ENCODE peak calls at places on chromosome 13, in six cellular contexts. Y, R, C, J, T and H are unnamed samples.
A peak's percentile ranks its signal among the peaks of the same experiment; 100 is the strongest.

GRCh38 chr13:24651718-24652345 is 28.4 kb upstream of the ATP12A start:
- ATAC-seq in Y (no peak), R (peak; percentile 76), C (no peak), J (no peak), T (no peak), H (no peak)

GRCh38 chr13:94346261-94347019 is 133.0 kb downstream of the DCT start:
- ATAC-seq in Y (no peak), R (no peak), C (no peak), J (no peak), T (no peak), H (no peak)

GRCh38 chr13:78660130-78660857 is 1.3 kb upstream of the OBI1 start:
- ATAC-seq in Y (peak; percentile 72), R (no peak), C (peak; percentile 72), J (no peak), T (no peak), H (no peak)

GRCh38 chr13:95480131-95480545 is 72.4 kb upstream of the CLDN10 start:
- ATAC-seq in Y (no peak), R (peak; percentile 53), C (no peak), J (no peak), T (peak; percentile 75), H (peak; percentile 64)

GRCh38 chr13:19155321-19155861 is 26.2 kb downstream of the TUBA3C start:
- ATAC-seq in Y (no peak), R (no peak), C (no peak), J (no peak), T (no peak), H (no peak)

GRCh38 chr13:77291779-77292178 is 35.1 kb downstream of the MYCBP2 start:
- ATAC-seq in Y (no peak), R (no peak), C (no peak), J (no peak), T (peak; percentile 77), H (no peak)

GRCh38 chr13:74068471-74068870 is 65.7 kb downstream of the KLF12 start:
- ATAC-seq in Y (no peak), R (no peak), C (no peak), J (no peak), T (no peak), H (no peak)

GRCh38 chr13:21894703-21895699 is 224.1 kb downstream of the FGF9 start:
- ATAC-seq in Y (no peak), R (no peak), C (no peak), J (no peak), T (no peak), H (no peak)

GRCh38 chr13:28044608-28045007 is 55.8 kb downstream of the FLT3 start:
- ATAC-seq in Y (no peak), R (no peak), C (no peak), J (no peak), T (no peak), H (no peak)

GRCh38 chr13:26563713-26564112 is 6.2 kb downstream of the WASF3 start:
- ATAC-seq in Y (no peak), R (no peak), C (no peak), J (no peak), T (no peak), H (no peak)

GRCh38 chr13:49561064-49561410 is 24.3 kb downstream of the RCBTB1 start:
- ATAC-seq in Y (no peak), R (peak; percentile 26), C (peak; percentile 37), J (no peak), T (no peak), H (no peak)

GRCh38 chr13:42129033-42129432 is 80.6 kb downstream of the DGKH start:
- ATAC-seq in Y (no peak), R (no peak), C (no peak), J (no peak), T (no peak), H (no peak)

GRCh38 chr13:91621161-91621560 is 222.7 kb downstream of the GPC5 start:
- ATAC-seq in Y (no peak), R (no peak), C (no peak), J (no peak), T (no peak), H (no peak)

GRCh38 chr13:91618315-91618714 is 219.9 kb downstream of the GPC5 start:
- ATAC-seq in Y (no peak), R (no peak), C (no peak), J (peak; percentile 63), T (no peak), H (no peak)

GRCh38 chr13:91620670-91621141 is 222.3 kb downstream of the GPC5 start:
- ATAC-seq in Y (no peak), R (no peak), C (no peak), J (no peak), T (no peak), H (no peak)

GRCh38 chr13:91627952-91628739 is 229.7 kb downstream of the GPC5 start:
- ATAC-seq in Y (no peak), R (no peak), C (no peak), J (no peak), T (no peak), H (no peak)

DNA sequence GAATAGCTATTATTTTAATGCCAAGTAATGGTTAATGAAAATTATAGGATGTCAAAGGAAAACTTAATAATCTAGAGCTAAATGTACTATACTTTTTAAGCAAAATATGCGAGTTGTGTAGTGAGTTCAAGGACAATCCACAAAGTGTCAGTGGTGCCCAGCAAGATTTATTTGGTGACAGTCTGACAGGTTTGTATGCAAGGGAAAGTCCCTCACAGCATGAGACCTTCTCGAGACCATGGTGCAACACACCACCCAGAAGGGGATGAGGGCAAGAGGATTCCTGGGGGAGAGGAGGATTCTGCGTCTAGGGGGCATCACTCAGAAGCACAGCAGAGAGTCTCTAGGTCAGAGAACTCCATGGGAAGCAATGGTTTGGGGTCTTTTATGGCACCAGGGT is 224.7 kb downstream of the GPC5 start:
- ATAC-seq in Y (no peak), R (no peak), C (no peak), J (no peak), T (no peak), H (no peak)
- TF ChIP-seq EP300 in Y (no peak), R (no peak), C (no peak), J (no peak), T (no peak), H (no peak)

DNA sequence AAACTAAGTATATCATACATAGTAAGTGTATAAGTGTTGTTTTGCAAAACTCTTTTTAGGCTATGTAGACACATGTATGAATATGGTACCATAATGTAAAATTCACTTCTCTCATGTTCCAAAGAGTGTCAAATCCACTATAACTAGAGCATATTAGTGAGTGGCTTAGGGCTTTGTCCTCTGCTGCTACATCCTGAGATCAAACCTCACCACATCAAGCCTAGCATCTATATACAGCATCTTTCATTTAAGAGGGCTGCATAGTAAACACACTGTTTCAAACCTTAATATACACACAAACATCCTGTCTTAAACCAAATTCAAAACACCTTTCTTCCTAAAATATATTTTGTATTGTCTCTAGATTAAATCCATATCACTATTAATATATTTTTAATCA is 38.6 kb downstream of the ELF1 start:
- ATAC-seq in Y (no peak), R (no peak), C (no peak), J (peak; percentile 71), T (peak; percentile 33), H (no peak)
- H3K4me3 ChIP-seq in Y (no peak overlapping the region), R (no peak overlapping the region), C (no peak overlapping the region), J (peak overlapping the region; percentile 20), T (peak overlapping the region; percentile 76), H (peak overlapping the region; percentile 10)

GRCh38 chr13:23443878-23444277 is 10.4 kb upstream of the SACS start:
- ATAC-seq in Y (no peak), R (no peak), C (no peak), J (no peak), T (no peak), H (no peak)
- TF ChIP-seq EP300 in Y (no peak), R (no peak), C (no peak), J (no peak), T (no peak), H (no peak)

GRCh38 chr13:103471896-103472295 is 405.7 kb upstream of the SLC10A2 start:
- ATAC-seq in Y (no peak), R (no peak), C (no peak), J (no peak), T (no peak), H (no peak)
- H3K4me3 ChIP-seq in Y (no peak overlapping the region), R (no peak overlapping the region), C (no peak overlapping the region), J (no peak overlapping the region), T (no peak overlapping the region), H (no peak overlapping the region)

DNA sequence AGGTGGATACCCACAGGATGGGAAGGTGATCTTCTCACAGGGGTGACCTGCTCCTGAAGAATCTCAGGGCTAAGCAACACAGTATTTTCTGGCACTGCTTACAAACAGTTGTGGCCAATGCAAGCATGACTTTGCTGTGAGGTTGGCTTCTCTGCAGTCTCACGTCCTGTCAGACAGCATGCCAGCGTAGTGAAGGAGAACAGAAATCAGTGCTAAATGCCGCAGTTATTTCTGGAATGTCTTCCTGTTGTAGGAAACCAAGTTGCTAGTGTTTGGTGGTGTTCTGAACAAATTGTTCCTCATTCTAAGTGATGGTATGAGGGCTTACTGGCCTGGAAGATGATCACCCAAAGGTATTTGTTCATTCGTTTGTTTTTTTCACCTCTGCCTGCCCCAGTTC is 320.1 kb downstream of the MTUS2 start:
- ATAC-seq in Y (no peak), R (peak; percentile 71), C (no peak), J (no peak), T (no peak), H (peak; percentile 96)
- TF ChIP-seq EP300 in Y (no peak), R (no peak), C (no peak), J (no peak), T (no peak), H (no peak)

GRCh38 chr13:41056996-41057711 is 4.2 kb upstream of the WBP4 start:
- ATAC-seq in Y (no peak), R (no peak), C (no peak), J (no peak), T (no peak), H (no peak)
- H3K4me3 ChIP-seq in Y (no peak overlapping the region), R (no peak overlapping the region), C (peak overlapping the region; percentile 1), J (no peak overlapping the region), T (no peak overlapping the region), H (no peak overlapping the region)

GRCh38 chr13:109043561-109044075 is 414.2 kb downstream of the MYO16 start:
- ATAC-seq in Y (no peak), R (no peak), C (no peak), J (no peak), T (no peak), H (no peak)
- TF ChIP-seq EP300 in Y (no peak), R (no peak), C (no peak), J (no peak), T (no peak), H (no peak)

DNA sequence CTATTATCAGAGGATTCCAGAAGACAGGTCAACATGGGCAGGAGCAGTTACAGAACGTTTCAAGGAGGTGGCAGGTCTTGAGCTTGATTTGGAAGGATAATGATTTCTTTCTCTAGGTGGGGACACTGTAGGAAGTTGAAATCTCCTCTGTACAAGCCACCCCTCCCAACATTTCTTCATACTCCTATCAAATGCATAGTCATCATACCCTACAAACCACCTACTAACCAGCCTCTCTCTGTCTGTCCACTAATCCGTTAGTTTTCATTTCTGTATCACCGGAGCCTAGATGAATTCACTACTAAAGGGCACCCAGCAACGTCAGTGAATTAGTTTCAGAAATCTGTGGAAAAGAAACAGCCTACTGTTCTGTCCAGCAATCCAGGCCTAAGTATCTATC is 1.3 kb downstream of the ATP7B start:
- ATAC-seq in Y (no peak), R (no peak), C (no peak), J (no peak), T (no peak), H (no peak)
- H3K4me3 ChIP-seq in Y (no peak overlapping the region), R (no peak overlapping the region), C (peak overlapping the region; percentile 93), J (peak overlapping the region; percentile 90), T (no peak overlapping the region), H (no peak overlapping the region)